ENCODE peak calls at places on chromosome 15, in nine cellular contexts. B is adrenal gland, J is HCT116, A is A549, L is transverse colon, C is IMR-90, E is breast epithelium, U is spleen, X is heart left ventricle. Z is an unnamed sample. For H3K4me1, the result is how much of the 10 kb centered on the place peaks cover.

GRCh38 chr15:41671656-41672636 is 11.7 kb downstream of the MGA start:
- DNase-seq in B (no peak), J (no peak), A (no peak), L (no peak), C (no peak), E (no peak), U (no peak), X (no peak), Z (no peak)

GRCh38 chr15:34079904-34080303 is 21.8 kb downstream of the EMC7 start:
- DNase-seq in B (no peak), J (no peak), A (no peak), L (no peak), C (no peak), E (no peak), U (no peak), X (no peak), Z (no peak)

GRCh38 chr15:74423443-74424257 is 10.1 kb downstream of the SEMA7A start:
- DNase-seq in B (no peak), J (peak), A (no peak), L (no peak), C (no peak), E (no peak), U (no peak), X (no peak), Z (no peak)

GRCh38 chr15:50685191-50685975 is 1.2 kb downstream of the TRPM7 start:
- DNase-seq in B (no peak), J (no peak), A (no peak), L (no peak), C (peak), E (no peak), U (no peak), X (no peak), Z (no peak)

GRCh38 chr15:90911906-90912769 is 9.0 kb downstream of the MAN2A2 start:
- DNase-seq in B (no peak), J (no peak), A (no peak), L (no peak), C (no peak), E (no peak), U (peak), X (no peak), Z (no peak)

GRCh38 chr15:35680951-35681350 is 135.0 kb upstream of the DPH6 start:
- DNase-seq in B (no peak), J (no peak), A (no peak), L (no peak), C (no peak), E (no peak), U (no peak), X (no peak), Z (no peak)

GRCh38 chr15:59360896-59361295 is 11.8 kb downstream of the MYO1E start:
- DNase-seq in B (no peak), J (no peak), A (no peak), L (no peak), C (no peak), E (no peak), U (no peak), X (no peak), Z (no peak)

GRCh38 chr15:70853270-70853854 is 595 bp downstream of the LARP6 start:
- DNase-seq in B (peak), J (no peak), A (peak), L (peak), C (peak), E (no peak), U (no peak), X (peak), Z (no peak)

GRCh38 chr15:81888748-81889479 is 156.9 kb downstream of the MEX3B start:
- DNase-seq in B (no peak), J (no peak), A (no peak), L (no peak), C (peak), E (no peak), U (no peak), X (no peak), Z (no peak)

GRCh38 chr15:40452296-40453090 is 11.7 kb downstream of the BAHD1 start:
- DNase-seq in B (no peak), J (no peak), A (no peak), L (no peak), C (no peak), E (no peak), U (no peak), X (no peak), Z (no peak)

GRCh38 chr15:40450047-40450446 is 9.3 kb downstream of the BAHD1 start:
- DNase-seq in B (no peak), J (no peak), A (no peak), L (no peak), C (no peak), E (no peak), U (no peak), X (no peak), Z (no peak)

GRCh38 chr15:40449275-40449674 is 8.5 kb downstream of the BAHD1 start:
- DNase-seq in B (no peak), J (no peak), A (no peak), L (no peak), C (peak), E (no peak), U (no peak), X (no peak), Z (no peak)

GRCh38 chr15:40448354-40448753 is 7.6 kb downstream of the BAHD1 start:
- DNase-seq in B (no peak), J (no peak), A (no peak), L (peak), C (no peak), E (no peak), U (no peak), X (no peak), Z (no peak)

DNA sequence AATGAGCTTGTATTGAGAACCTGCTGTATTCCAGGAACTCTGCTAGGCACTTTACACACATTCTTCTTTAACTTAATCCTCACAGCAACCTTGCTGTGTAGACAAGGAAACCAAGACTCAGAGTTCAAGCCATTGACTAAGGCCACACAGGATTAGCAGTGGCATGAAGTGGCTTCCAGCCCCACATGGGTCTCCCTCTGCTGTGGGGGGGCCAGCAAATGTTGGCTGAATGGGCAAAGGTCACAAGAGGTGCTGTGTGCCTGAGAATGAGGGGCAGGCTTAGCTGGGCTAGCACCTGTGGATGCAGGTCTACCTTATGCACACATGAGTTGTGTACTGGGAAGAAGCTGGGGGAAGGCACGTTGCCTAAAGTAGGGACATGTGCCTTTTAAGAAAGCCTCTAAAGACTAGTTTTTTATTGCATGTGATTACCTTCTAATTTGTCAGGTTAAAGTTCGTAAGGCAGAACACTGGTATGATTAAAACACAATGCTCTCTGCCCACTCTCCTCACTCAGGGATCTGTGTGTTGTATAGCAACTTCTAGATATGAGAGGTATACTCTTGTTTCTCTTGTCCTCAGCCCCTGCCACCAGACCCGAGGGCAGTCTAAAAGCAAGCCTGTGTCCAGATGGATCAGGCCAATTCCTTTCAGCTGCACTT is 10.9 kb downstream of the BAHD1 start:
- DNase-seq in B (no peak), J (no peak), A (no peak), L (peak), C (no peak), E (no peak), U (no peak), X (no peak), Z (no peak)
- H3K4me1 ChIP-seq in B (under half), J (half or more), A (under half), L (under half), C (under half), E (under half), U (under half), X (under half), Z (half or more)

GRCh38 chr15:76905013-76905839 is at the start of gene SCAPER:
- DNase-seq in B (peak), J (peak), A (peak), L (peak), C (peak), E (peak), U (peak), X (peak), Z (peak)
- TF ChIP-seq POLR2A in B (peak), J (no peak), A (peak), L (peak), C (peak), E (peak), U (no peak), X (peak), Z (peak)

GRCh38 chr15:66764067-66764428 is 62.0 kb downstream of the SMAD6 start:
- DNase-seq in B (no peak), J (no peak), A (no peak), L (no peak), C (no peak), E (no peak), U (no peak), X (no peak), Z (no peak)
- H3K4me1 ChIP-seq in B (under half), J (half or more), A (half or more), L (under half), C (half or more), E (under half), U (under half), X (under half), Z (half or more)

DNA sequence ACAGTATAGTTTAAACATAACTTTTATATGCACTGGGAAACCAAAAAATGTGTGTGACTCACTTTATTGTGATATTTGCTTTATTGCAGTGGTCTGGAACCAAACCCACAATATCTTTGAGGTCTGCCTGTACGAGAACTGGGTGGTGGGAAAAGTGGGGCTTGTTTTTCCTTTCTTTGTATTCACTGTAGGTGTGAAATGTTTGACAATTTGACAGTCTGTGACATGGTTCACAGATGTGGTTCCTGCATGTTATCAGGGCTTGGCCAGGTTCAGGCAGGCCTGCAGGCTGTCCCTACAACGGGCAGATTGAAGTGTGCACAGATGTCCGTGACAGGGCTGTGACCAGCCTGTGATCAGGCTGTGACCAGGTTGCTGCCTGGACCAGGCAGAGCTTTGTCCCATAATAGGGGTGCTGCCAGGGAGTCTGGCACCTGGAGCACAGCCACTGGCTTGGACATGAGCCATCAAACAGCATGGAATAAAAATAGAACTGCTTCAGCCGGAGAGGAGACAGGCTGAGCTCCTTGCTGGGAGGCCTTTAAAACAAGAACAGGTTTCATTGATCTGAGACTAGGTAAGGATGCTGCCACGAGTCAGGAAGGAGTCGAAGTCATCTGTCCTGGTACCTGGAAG is 61.0 kb downstream of the KLF13 start:
- DNase-seq in B (peak), J (no peak), A (no peak), L (no peak), C (peak), E (no peak), U (no peak), X (peak), Z (peak)
- TF ChIP-seq POLR2A in B (no peak), J (no peak), A (no peak), L (peak), C (no peak), E (no peak), U (no peak), X (no peak), Z (no peak)

GRCh38 chr15:85540085-85540797 is 159.8 kb downstream of the AKAP13 start:
- DNase-seq in B (no peak), J (no peak), A (no peak), L (no peak), C (no peak), E (no peak), U (no peak), X (no peak), Z (no peak)
- H3K4me1 ChIP-seq in B (under half), J (under half), A (under half), L (under half), C (under half), E (under half), U (under half), X (under half), Z (half or more)

Z was measured in vagina.